ENCODE peak calls at places on chromosome 15, in four cellular contexts. S, C, I and Y are unnamed samples.

GRCh38 chr15:100049936-100050876 is 291.6 kb downstream of the ADAMTS17 start:
- DNase-seq in C (no peak), I (no peak), S (no peak), Y (no peak)

GRCh38 chr15:76963596-76963995 is 31.3 kb upstream of the PSTPIP1 start:
- DNase-seq in I (no peak), S (no peak), C (no peak), Y (no peak)

GRCh38 chr15:73325191-73325980 is 43.4 kb downstream of the HCN4 start:
- DNase-seq in C (peak; percentile 63), S (no peak), I (no peak), Y (no peak)

GRCh38 chr15:40871749-40872617 is 2.1 kb downstream of the RHOV start:
- DNase-seq in C (no peak), I (no peak), S (no peak), Y (no peak)

GRCh38 chr15:52331490-52332240 is 36.1 kb upstream of the MYO5C start:
- DNase-seq in C (peak; percentile 11), I (no peak), S (peak; percentile 72), Y (peak; percentile 56)

GRCh38 chr15:83980637-83981036 is 254.9 kb upstream of the GOLGA6L4 start:
- DNase-seq in I (no peak), S (no peak), C (no peak), Y (no peak)

GRCh38 chr15:68517285-68517711 is 61.5 kb upstream of the CORO2B start:
- DNase-seq in I (peak; percentile 49), S (peak; percentile 63), C (no peak), Y (no peak)

GRCh38 chr15:72345280-72345679 is 25.3 kb upstream of the CELF6 start:
- DNase-seq in I (no peak), S (no peak), C (no peak), Y (no peak)

DNA sequence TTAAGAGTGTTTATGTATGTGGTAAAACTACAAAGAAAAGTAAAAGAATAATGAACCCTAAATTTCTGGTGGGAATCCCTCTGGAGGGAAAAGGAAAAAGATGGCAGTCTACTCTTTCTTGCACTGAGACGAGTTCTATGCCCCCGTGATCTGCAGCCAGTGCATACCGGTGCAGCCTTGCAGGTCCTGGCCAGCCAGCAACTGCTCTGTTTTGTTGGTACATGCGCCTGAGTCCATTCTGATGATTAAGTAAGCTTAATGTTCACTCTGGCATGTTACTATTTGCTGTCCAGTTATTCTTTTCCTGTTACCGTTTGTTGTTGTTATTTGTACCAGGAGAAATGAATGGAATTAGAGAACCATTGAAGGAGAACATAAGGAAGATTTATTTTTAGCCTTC is 95.1 kb upstream of the TMC3 start:
- DNase-seq in S (no peak), C (no peak), I (no peak), Y (no peak)
- TF ChIP-seq CTCF in S (no peak), C (no peak), I (no peak), Y (no peak)

GRCh38 chr15:43211336-43211735 is 9.5 kb downstream of the EPB42 start:
- DNase-seq in S (no peak), C (no peak), I (no peak), Y (no peak)

GRCh38 chr15:43208052-43209002 is 12.5 kb downstream of the EPB42 start:
- DNase-seq in S (no peak), C (no peak), I (no peak), Y (no peak)

GRCh38 chr15:43210172-43210745 is 10.6 kb downstream of the EPB42 start:
- DNase-seq in C (no peak), S (no peak), I (no peak), Y (no peak)

GRCh38 chr15:43210807-43211206 is 10.0 kb downstream of the EPB42 start:
- DNase-seq in I (no peak), S (no peak), C (no peak), Y (no peak)

GRCh38 chr15:43209059-43209824 is 11.6 kb downstream of the EPB42 start:
- DNase-seq in C (peak; percentile 40), S (no peak), I (no peak), Y (peak; percentile 16)
- TF ChIP-seq CTCF in C (no peak), S (no peak), I (no peak), Y (no peak)

GRCh38 chr15:64485796-64486195 is 25.4 kb downstream of the ZNF609 start:
- DNase-seq in C (no peak), I (no peak), S (no peak), Y (no peak)
- TF ChIP-seq CTCF in C (no peak), I (no peak), S (no peak), Y (no peak)

GRCh38 chr15:89442671-89443307 is 53.6 kb downstream of the RHCG start:
- DNase-seq in S (peak; percentile 46), I (no peak), C (peak; percentile 78), Y (peak; percentile 27)
- TF ChIP-seq CTCF in S (peak; percentile 78), I (no peak), C (peak; percentile 79), Y (peak; percentile 72)

GRCh38 chr15:92625297-92625980 is 30.1 kb downstream of the FAM174B start:
- DNase-seq in C (no peak), I (no peak), S (no peak), Y (peak; percentile 77)
- TF ChIP-seq CTCF in C (no peak), I (no peak), S (no peak), Y (no peak)

GRCh38 chr15:99031681-99032080 is 24.1 kb upstream of the PGPEP1L start:
- DNase-seq in S (no peak), I (no peak), C (no peak), Y (no peak)
- TF ChIP-seq CTCF in S (no peak), I (no peak), C (no peak), Y (no peak)

DNA sequence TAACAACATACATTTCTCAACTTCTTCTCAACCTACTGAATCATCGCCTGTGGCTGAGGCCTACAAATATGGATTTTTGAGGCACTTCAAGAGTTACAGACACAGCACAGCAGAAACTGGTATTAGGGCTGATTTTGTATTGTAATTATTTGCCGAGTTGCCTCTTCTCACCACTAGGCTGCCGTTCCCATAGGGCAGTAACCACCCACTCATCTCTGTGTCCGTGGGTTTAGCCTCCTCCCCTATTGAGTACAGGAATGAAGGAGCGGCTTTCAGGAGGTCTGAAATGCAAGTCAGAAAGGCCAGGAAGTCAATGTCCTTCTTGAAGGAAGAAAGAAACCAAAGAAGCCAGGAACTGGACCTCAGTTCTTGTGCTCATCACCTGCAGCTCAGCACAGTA is 220.8 kb downstream of the MTHFS start:
- DNase-seq in I (no peak), C (no peak), S (no peak), Y (no peak)
- TF ChIP-seq CTCF in I (no peak), C (peak; percentile 26), S (peak; percentile 1), Y (no peak)

GRCh38 chr15:22979699-22980188 is 424 bp downstream of the CYFIP1 start:
- DNase-seq in C (peak; percentile 33), I (no peak), S (peak; percentile 49), Y (peak; percentile 36)

GRCh38 chr15:22980189-22981136 is at the start of gene CYFIP1:
- DNase-seq in S (peak; percentile 80), I (peak; percentile 83), C (peak; percentile 86), Y (peak; percentile 83)

GRCh38 chr15:22978691-22979068 is 1.5 kb downstream of the CYFIP1 start:
- DNase-seq in S (no peak), I (no peak), C (no peak), Y (no peak)

GRCh38 chr15:22981336-22981840 is 1.2 kb upstream of the CYFIP1 start:
- DNase-seq in S (no peak), C (no peak), I (no peak), Y (no peak)

DNA sequence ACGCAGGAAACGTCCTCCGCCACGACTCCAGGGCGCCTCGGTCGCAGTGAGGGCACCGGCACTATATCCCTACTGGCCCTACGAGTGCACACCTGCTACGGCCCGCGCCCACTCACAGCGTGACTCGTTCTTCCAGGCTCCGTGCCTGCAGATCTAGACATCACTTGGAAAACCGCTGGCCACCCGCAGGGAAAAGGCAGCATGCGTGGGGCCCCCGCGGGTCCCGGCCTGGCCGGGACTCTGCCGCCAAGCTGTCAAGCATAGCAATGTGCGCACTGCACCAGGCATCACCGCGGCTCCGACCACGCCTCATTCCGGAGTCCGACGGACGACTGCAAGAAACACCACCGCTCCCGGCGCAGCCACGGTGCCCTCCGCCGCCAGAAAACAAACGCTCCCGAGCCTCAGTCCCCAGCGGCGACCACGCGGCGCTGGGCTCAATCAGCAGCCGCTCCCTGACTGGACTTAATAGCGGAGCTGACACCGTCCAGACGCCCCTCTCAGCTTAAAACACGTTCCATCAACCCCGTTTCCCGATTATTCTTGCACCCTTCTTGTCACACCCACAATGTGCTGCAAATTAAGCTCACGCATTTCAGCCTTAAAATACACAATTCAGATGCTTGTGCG is 984 bp downstream of the CYFIP1 start:
- DNase-seq in I (peak; percentile 57), C (peak; percentile 37), S (peak; percentile 49), Y (peak; percentile 44)
- TF ChIP-seq CTCF in I (no peak), C (no peak), S (peak; percentile 10), Y (peak; percentile 2)